ENCODE peak calls at places on chromosome 1, in five cellular contexts. V, G, X, N and C are unnamed samples.
A peak's percentile ranks its signal among the peaks of the same experiment; 100 is the strongest.

GRCh38 chr1:226995966-226996332 is 55.9 kb downstream of the COQ8A start:
- DNase-seq in V (no peak), G (no peak), X (no peak), N (no peak), C (no peak)

GRCh38 chr1:214966366-214966765 is 116.2 kb upstream of the KCNK2 start:
- DNase-seq in V (no peak), G (no peak), X (no peak), N (no peak), C (no peak)

GRCh38 chr1:223189903-223190724 is 47.1 kb upstream of the TLR5 start:
- DNase-seq in V (no peak), G (no peak), X (no peak), N (no peak), C (no peak)

GRCh38 chr1:225749706-225750105 is 27.9 kb upstream of the SRP9 start:
- DNase-seq in V (no peak), G (no peak), X (no peak), N (no peak), C (no peak)

GRCh38 chr1:13617108-13617507 is 33.5 kb downstream of the PDPN start:
- DNase-seq in V (no peak), G (no peak), X (no peak), N (no peak), C (no peak)

GRCh38 chr1:202852163-202852904 is 36.6 kb downstream of the RABIF start:
- DNase-seq in V (no peak), G (peak; percentile 47), X (no peak), N (no peak), C (peak; percentile 47)

GRCh38 chr1:147853391-147853790 is 49.2 kb upstream of the GJA8 start:
- DNase-seq in V (no peak), G (no peak), X (no peak), N (no peak), C (no peak)

GRCh38 chr1:101137144-101138126 is 99.4 kb upstream of the S1PR1 start:
- DNase-seq in V (no peak), G (no peak), X (no peak), N (no peak), C (no peak)

GRCh38 chr1:110087812-110088738 is 17.6 kb upstream of the ALX3 start:
- DNase-seq in V (no peak), G (no peak), X (no peak), N (peak; percentile 37), C (peak; percentile 62)

GRCh38 chr1:175530167-175530566 is 213.2 kb downstream of the TNR start:
- DNase-seq in V (no peak), G (no peak), X (no peak), N (no peak), C (no peak)

GRCh38 chr1:182601416-182601786 is 2.8 kb downstream of the RGS16 start:
- DNase-seq in V (no peak), G (no peak), X (no peak), N (no peak), C (peak; percentile 74)

GRCh38 chr1:219031821-219032220 is 141.9 kb upstream of the LYPLAL1 start:
- DNase-seq in V (no peak), G (no peak), X (no peak), N (no peak), C (no peak)

GRCh38 chr1:2279210-2279639 is 51.1 kb downstream of the SKI start:
- DNase-seq in V (no peak), G (peak; percentile 79), X (no peak), N (no peak), C (peak; percentile 65)

GRCh38 chr1:248825909-248826760 is at the start of gene SH3BP5L:
- DNase-seq in V (peak; percentile 88), G (peak; percentile 96), X (peak; percentile 94), N (peak; percentile 70), C (peak; percentile 77)

GRCh38 chr1:181748013-181748412 is 264.7 kb downstream of the CACNA1E start:
- DNase-seq in V (no peak), G (no peak), X (no peak), N (no peak), C (no peak)

GRCh38 chr1:229845410-229846138 is 219.5 kb downstream of the URB2 start:
- DNase-seq in V (no peak), G (no peak), X (no peak), N (no peak), C (no peak)

GRCh38 chr1:229842302-229843255 is 216.5 kb downstream of the URB2 start:
- DNase-seq in V (no peak), G (no peak), X (no peak), N (no peak), C (no peak)

GRCh38 chr1:229844675-229845074 is 218.6 kb downstream of the URB2 start:
- DNase-seq in V (no peak), G (no peak), X (no peak), N (no peak), C (no peak)

GRCh38 chr1:229841230-229841629 is 215.2 kb downstream of the URB2 start:
- DNase-seq in V (no peak), G (no peak), X (no peak), N (no peak), C (no peak)

DNA sequence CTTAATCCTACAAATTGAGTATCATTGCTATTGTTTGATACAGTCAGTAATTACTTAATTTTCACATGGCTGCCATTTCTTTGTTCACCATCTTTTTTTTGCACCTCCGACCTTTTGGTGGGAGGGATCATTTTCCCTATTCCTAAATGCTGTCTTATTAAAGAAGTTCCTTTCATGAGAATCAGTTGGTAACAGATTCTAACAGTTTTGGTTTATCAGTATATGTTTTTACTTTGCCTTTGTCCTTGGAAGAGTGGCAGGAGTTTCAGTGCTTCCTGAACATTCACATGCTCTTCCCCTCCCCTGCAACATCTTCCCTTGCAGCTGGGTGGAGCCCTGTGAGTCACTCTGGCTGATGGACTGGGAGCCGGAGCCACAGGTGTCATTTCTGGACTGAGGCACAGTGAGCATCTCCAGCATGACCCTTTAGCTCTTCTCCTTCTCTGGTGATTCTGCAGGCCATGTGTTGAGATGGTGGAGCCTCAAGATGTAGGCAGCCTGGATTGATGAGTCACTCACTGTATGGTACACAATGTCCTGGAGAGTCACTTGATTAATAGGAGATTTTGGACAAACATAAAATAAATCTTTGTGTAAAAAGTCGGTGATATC is 217.7 kb downstream of the URB2 start:
- DNase-seq in V (no peak), G (no peak), X (no peak), N (no peak), C (no peak)
- TF ChIP-seq CTCF in V (no peak), G (peak; percentile 39), X (peak; percentile 32), N (no peak), C (no peak)

GRCh38 chr1:150981805-150982712 is at the start of gene ANXA9:
- DNase-seq in V (no peak), G (no peak), X (no peak), N (no peak), C (no peak)
- TF ChIP-seq CTCF in V (no peak), G (no peak), X (no peak), N (no peak), C (no peak)

GRCh38 chr1:22096463-22096862 is 44.0 kb downstream of the CDC42 start:
- DNase-seq in V (no peak), G (no peak), X (no peak), N (no peak), C (no peak)
- TF ChIP-seq CTCF in V (no peak), G (no peak), X (no peak), N (no peak), C (no peak)

GRCh38 chr1:92943515-92943873 is 17.8 kb downstream of the DIPK1A start:
- DNase-seq in V (no peak), G (no peak), X (no peak), N (no peak), C (no peak)
- TF ChIP-seq CTCF in V (no peak), G (no peak), X (no peak), N (no peak), C (no peak)

DNA sequence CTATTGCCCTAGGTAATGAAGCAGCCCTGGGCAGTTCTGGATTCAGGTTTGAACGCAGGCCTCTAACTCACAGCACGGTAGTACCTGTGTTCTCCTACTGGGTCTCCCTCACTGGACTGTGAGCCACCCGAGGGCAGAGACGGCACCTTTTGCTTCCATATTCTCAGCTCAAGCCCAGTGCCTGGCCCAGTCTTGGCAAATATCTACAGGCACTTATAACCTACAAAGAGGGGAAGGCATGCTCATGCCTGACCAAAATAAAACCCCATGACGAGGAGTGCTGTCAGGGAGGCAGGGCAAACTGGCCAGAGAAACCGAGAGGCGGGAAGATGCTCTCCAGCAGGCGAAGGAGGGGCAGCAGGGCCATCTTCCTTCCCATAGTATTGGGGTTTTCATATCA is 91.1 kb downstream of the DDX20 start:
- DNase-seq in V (no peak), G (no peak), X (no peak), N (no peak), C (no peak)
- TF ChIP-seq CTCF in V (no peak), G (no peak), X (no peak), N (no peak), C (no peak)